ENCODE peak calls at places on chromosomes 13 and 19, in four cellular contexts. A is fibroblast of the aortic adventitia, G is GM12865, N is cardiac muscle cell. E is an unnamed sample.

GRCh38 chr13:41645313-41645712 is 188.0 kb downstream of the RGCC start:
- DNase-seq in G (no peak), A (peak), N (peak), E (no peak)

GRCh38 chr13:111517641-111518010 is 197.2 kb downstream of the TEX29 start:
- DNase-seq in N (no peak), G (no peak), A (no peak), E (no peak)

GRCh38 chr13:35349052-35349451 is 127.4 kb downstream of the MAB21L1 start:
- DNase-seq in A (no peak), G (no peak), N (no peak), E (no peak)

GRCh38 chr13:98978280-98978679 is 416 bp upstream of the DOCK9 start:
- DNase-seq in A (peak), G (no peak), N (peak), E (no peak)

GRCh38 chr13:50421457-50422130 is 406.4 kb downstream of the KCNRG start:
- DNase-seq in A (no peak), G (no peak), N (no peak), E (no peak)

GRCh38 chr13:73082471-73082870 is 23.7 kb downstream of the KLF5 start:
- DNase-seq in A (no peak), G (no peak), N (no peak), E (no peak)

GRCh38 chr13:111886217-111886945 is 180.6 kb upstream of the SOX1 start:
- DNase-seq in N (no peak), A (no peak), G (no peak), E (no peak)

GRCh38 chr13:20714563-20715339 is 11.3 kb downstream of the IL17D start:
- DNase-seq in G (no peak), A (peak), N (peak), E (no peak)

GRCh38 chr19:55579766-55580621 is 654 bp downstream of the ZNF579 start:
- DNase-seq in G (no peak), A (peak), N (peak), E (no peak)

GRCh38 chr19:4379383-4380253 is 20.7 kb downstream of the SH3GL1 start:
- DNase-seq in A (no peak), G (peak), N (peak), E (no peak)

GRCh38 chr19:1013218-1013617 is 7.7 kb downstream of the TMEM259 start:
- DNase-seq in N (no peak), G (no peak), A (no peak), E (no peak)
- TF ChIP-seq CTCF in N (no peak), G (no peak), A (no peak), E (no peak)

GRCh38 chr19:50210425-50210824 is 7.0 kb downstream of the MYH14 start:
- DNase-seq in A (no peak), N (no peak), G (no peak), E (no peak)

GRCh38 chr19:50213925-50214324 is 10.5 kb downstream of the MYH14 start:
- DNase-seq in N (no peak), A (no peak), G (no peak), E (no peak)

GRCh38 chr19:50215820-50216219 is 12.4 kb downstream of the MYH14 start:
- DNase-seq in G (no peak), A (no peak), N (no peak), E (no peak)

GRCh38 chr19:50209131-50209530 is 5.7 kb downstream of the MYH14 start:
- DNase-seq in N (no peak), G (no peak), A (no peak), E (no peak)

GRCh38 chr19:50214699-50215543 is 11.5 kb downstream of the MYH14 start:
- DNase-seq in G (no peak), A (no peak), N (no peak), E (peak)
- TF ChIP-seq CTCF in G (no peak), A (no peak), N (no peak), E (no peak)

DNA sequence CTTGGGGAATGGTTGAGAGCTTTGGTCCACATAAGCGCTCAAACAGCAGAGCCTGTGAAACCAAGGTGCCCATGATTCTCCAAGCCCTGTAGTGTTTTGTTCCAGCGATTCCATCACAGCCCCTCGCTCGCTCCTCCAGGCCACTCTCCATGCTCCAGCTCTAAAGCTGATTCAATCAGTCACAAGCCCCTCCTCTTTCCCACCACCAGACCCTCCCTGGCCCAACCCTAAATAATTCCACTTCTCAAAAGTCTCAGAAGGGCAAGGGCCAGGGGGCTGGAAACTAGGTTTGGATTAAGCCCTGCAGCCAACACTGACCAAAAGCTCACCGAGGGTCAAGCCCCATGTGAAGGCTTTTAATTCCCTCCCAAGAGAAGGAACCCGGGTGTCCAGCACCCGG is 1.5 kb downstream of the ZNF296 start:
- DNase-seq in G (no peak), A (no peak), N (no peak), E (no peak)
- TF ChIP-seq CTCF in G (no peak), A (no peak), N (no peak), E (no peak)

GRCh38 chr19:29741226-29741625 is 26.2 kb upstream of the C19orf12 start:
- DNase-seq in G (no peak), N (no peak), A (no peak), E (no peak)

GRCh38 chr19:29741776-29742175 is 26.7 kb upstream of the C19orf12 start:
- DNase-seq in A (no peak), G (no peak), N (no peak), E (no peak)

GRCh38 chr19:29735821-29736220 is 20.8 kb upstream of the C19orf12 start:
- DNase-seq in G (no peak), A (no peak), N (no peak), E (no peak)

GRCh38 chr19:29737461-29738000 is 22.5 kb upstream of the C19orf12 start:
- DNase-seq in G (no peak), A (no peak), N (no peak), E (no peak)
- TF ChIP-seq CTCF in G (no peak), A (no peak), N (no peak), E (no peak)

E was measured in colonic mucosa.